ENCODE peak calls at places on chromosomes 2 and 18, in six cellular contexts. One of them, this sample, is unnamed.

GRCh38 chr2:40421643-40422297 is 30.1 kb downstream of the SLC8A1 start:
- DNase-seq in pancreas: no peak
- DNase-seq in IMR-90: peak; percentile 33
- DNase-seq in SJSA1: no peak
- DNase-seq in ovary: no peak
- DNase-seq in aorta: no peak
- DNase-seq in this sample: no peak

GRCh38 chr18:48674198-48674721 is 135.4 kb downstream of the CTIF start:
- DNase-seq in IMR-90: peak; percentile 49
- DNase-seq in aorta: no peak
- DNase-seq in pancreas: no peak
- DNase-seq in SJSA1: no peak
- DNase-seq in ovary: peak; percentile 12
- DNase-seq in this sample: no peak

GRCh38 chr2:142582317-142582716 is 295.1 kb upstream of the KYNU start:
- DNase-seq in SJSA1: no peak
- DNase-seq in IMR-90: no peak
- DNase-seq in aorta: no peak
- DNase-seq in pancreas: no peak
- DNase-seq in ovary: no peak
- DNase-seq in this sample: no peak

GRCh38 chr18:79694895-79695213 is 15.3 kb downstream of the CTDP1 start:
- DNase-seq in pancreas: no peak
- DNase-seq in aorta: peak; percentile 14
- DNase-seq in SJSA1: no peak
- DNase-seq in IMR-90: no peak
- DNase-seq in ovary: no peak
- DNase-seq in this sample: no peak

GRCh38 chr2:74461187-74462053 is 3.2 kb downstream of the WBP1 start:
- DNase-seq in SJSA1: no peak
- DNase-seq in aorta: peak; percentile 74
- DNase-seq in ovary: no peak
- DNase-seq in IMR-90: no peak
- DNase-seq in pancreas: no peak
- DNase-seq in this sample: no peak

GRCh38 chr2:239393401-239393940 is 7.3 kb downstream of the HDAC4 start:
- DNase-seq in pancreas: no peak
- DNase-seq in ovary: no peak
- DNase-seq in aorta: peak; percentile 83
- DNase-seq in IMR-90: no peak
- DNase-seq in SJSA1: no peak
- DNase-seq in this sample: no peak

GRCh38 chr2:102971661-102972060 is 209.8 kb downstream of the TMEM182 start:
- DNase-seq in aorta: no peak
- DNase-seq in IMR-90: no peak
- DNase-seq in SJSA1: no peak
- DNase-seq in ovary: no peak
- DNase-seq in pancreas: no peak
- DNase-seq in this sample: no peak

GRCh38 chr2:122451040-122451439 is 695.6 kb downstream of the TSN start:
- DNase-seq in SJSA1: no peak
- DNase-seq in ovary: no peak
- DNase-seq in aorta: no peak
- DNase-seq in pancreas: peak; percentile 16
- DNase-seq in IMR-90: peak; percentile 21
- DNase-seq in this sample: no peak

GRCh38 chr2:164054651-164055050 is 318.8 kb upstream of the FIGN start:
- DNase-seq in aorta: no peak
- DNase-seq in pancreas: no peak
- DNase-seq in SJSA1: no peak
- DNase-seq in IMR-90: no peak
- DNase-seq in ovary: no peak
- DNase-seq in this sample: no peak

GRCh38 chr2:73266061-73266891 is 18.0 kb downstream of the FBXO41 start:
- DNase-seq in IMR-90: peak; percentile 65
- DNase-seq in ovary: no peak
- DNase-seq in SJSA1: no peak
- DNase-seq in aorta: no peak
- DNase-seq in pancreas: no peak
- DNase-seq in this sample: no peak

GRCh38 chr2:15763106-15763821 is 171.6 kb downstream of the DDX1 start:
- DNase-seq in pancreas: no peak
- DNase-seq in IMR-90: no peak
- DNase-seq in aorta: peak; percentile 26
- DNase-seq in SJSA1: peak; percentile 28
- DNase-seq in ovary: no peak
- DNase-seq in this sample: no peak

GRCh38 chr2:46269545-46270273 is 27.5 kb upstream of the EPAS1 start:
- DNase-seq in SJSA1: no peak
- DNase-seq in aorta: no peak
- DNase-seq in pancreas: no peak
- DNase-seq in IMR-90: peak; percentile 31
- DNase-seq in ovary: peak; percentile 48
- DNase-seq in this sample: no peak

GRCh38 chr2:100484390-100484789 is 14.1 kb downstream of the NMS start:
- DNase-seq in aorta: no peak
- DNase-seq in pancreas: no peak
- DNase-seq in ovary: no peak
- DNase-seq in SJSA1: no peak
- DNase-seq in IMR-90: no peak
- DNase-seq in this sample: no peak

GRCh38 chr2:216404010-216404618 is 8.2 kb upstream of the SMARCAL1 start:
- DNase-seq in SJSA1: peak; percentile 55
- DNase-seq in IMR-90: peak; percentile 37
- DNase-seq in ovary: no peak
- DNase-seq in aorta: no peak
- DNase-seq in pancreas: peak; percentile 29
- DNase-seq in this sample: no peak

GRCh38 chr2:137254081-137254480 is 488.7 kb downstream of the THSD7B start:
- DNase-seq in ovary: no peak
- DNase-seq in SJSA1: no peak
- DNase-seq in IMR-90: no peak
- DNase-seq in pancreas: no peak
- DNase-seq in aorta: no peak
- DNase-seq in this sample: no peak

GRCh38 chr2:72236445-72237067 is 88.9 kb upstream of the CYP26B1 start:
- DNase-seq in pancreas: no peak
- DNase-seq in SJSA1: no peak
- DNase-seq in ovary: no peak
- DNase-seq in IMR-90: peak; percentile 75
- DNase-seq in aorta: no peak
- DNase-seq in this sample: no peak

GRCh38 chr18:38042496-38042895 is 476.9 kb upstream of the CELF4 start:
- DNase-seq in IMR-90: no peak
- DNase-seq in aorta: no peak
- DNase-seq in ovary: no peak
- DNase-seq in pancreas: no peak
- DNase-seq in SJSA1: no peak
- DNase-seq in this sample: no peak

GRCh38 chr2:67216881-67217280 is 180.3 kb upstream of the ETAA1 start:
- DNase-seq in ovary: no peak
- DNase-seq in SJSA1: no peak
- DNase-seq in IMR-90: no peak
- DNase-seq in pancreas: no peak
- DNase-seq in aorta: no peak
- DNase-seq in this sample: no peak

GRCh38 chr18:63970803-63971191 is 916 bp downstream of the SERPINB8 start:
- DNase-seq in IMR-90: peak; percentile 21
- DNase-seq in aorta: peak; percentile 83
- DNase-seq in ovary: peak; percentile 49
- DNase-seq in SJSA1: peak; percentile 80
- DNase-seq in pancreas: peak; percentile 28
- DNase-seq in this sample: no peak

GRCh38 chr2:215215637-215216036 is 77.2 kb upstream of the ABCA12 start:
- DNase-seq in ovary: no peak
- DNase-seq in SJSA1: no peak
- DNase-seq in aorta: no peak
- DNase-seq in pancreas: no peak
- DNase-seq in IMR-90: no peak
- DNase-seq in this sample: no peak

GRCh38 chr2:120231974-120232635 is 8.9 kb upstream of the TMEM185B start:
- DNase-seq in aorta: no peak
- DNase-seq in SJSA1: no peak
- DNase-seq in ovary: no peak
- DNase-seq in IMR-90: peak; percentile 50
- DNase-seq in pancreas: no peak
- DNase-seq in this sample: no peak

GRCh38 chr2:38792751-38793150 is 14.7 kb downstream of the GEMIN6 start:
- DNase-seq in pancreas: no peak
- DNase-seq in ovary: no peak
- DNase-seq in IMR-90: no peak
- DNase-seq in SJSA1: no peak
- DNase-seq in aorta: no peak
- DNase-seq in this sample: no peak

GRCh38 chr2:45278345-45279078 is 269.3 kb upstream of the SIX2 start:
- DNase-seq in aorta: no peak
- DNase-seq in ovary: no peak
- DNase-seq in SJSA1: no peak
- DNase-seq in IMR-90: peak; percentile 34
- DNase-seq in pancreas: no peak
- DNase-seq in this sample: no peak

GRCh38 chr2:223722226-223722625 is 115.2 kb downstream of the AP1S3 start:
- DNase-seq in aorta: no peak
- DNase-seq in pancreas: no peak
- DNase-seq in SJSA1: no peak
- DNase-seq in ovary: no peak
- DNase-seq in IMR-90: no peak
- DNase-seq in this sample: no peak

GRCh38 chr2:223724831-223725230 is 112.6 kb downstream of the AP1S3 start:
- DNase-seq in pancreas: no peak
- DNase-seq in aorta: no peak
- DNase-seq in IMR-90: peak; percentile 48
- DNase-seq in SJSA1: no peak
- DNase-seq in ovary: no peak
- DNase-seq in this sample: no peak

GRCh38 chr2:223725986-223726970 is 111.1 kb downstream of the AP1S3 start:
- DNase-seq in SJSA1: no peak
- DNase-seq in IMR-90: no peak
- DNase-seq in aorta: no peak
- DNase-seq in pancreas: no peak
- DNase-seq in ovary: no peak
- DNase-seq in this sample: no peak

GRCh38 chr2:223723954-223724411 is 113.4 kb downstream of the AP1S3 start:
- DNase-seq in IMR-90: no peak
- DNase-seq in SJSA1: no peak
- DNase-seq in aorta: no peak
- DNase-seq in pancreas: no peak
- DNase-seq in ovary: no peak
- DNase-seq in this sample: no peak

GRCh38 chr2:223725494-223725893 is 111.9 kb downstream of the AP1S3 start:
- DNase-seq in SJSA1: peak; percentile 92
- DNase-seq in pancreas: peak; percentile 55
- DNase-seq in ovary: peak; percentile 88
- DNase-seq in aorta: peak; percentile 95
- DNase-seq in IMR-90: peak; percentile 99
- DNase-seq in this sample: peak; percentile 10
- H3K27ac ChIP-seq in SJSA1: peak overlapping the region; percentile 67
- H3K27ac ChIP-seq in pancreas: peak overlapping the region; percentile 48
- H3K27ac ChIP-seq in ovary: peak overlapping the region; percentile 31
- H3K27ac ChIP-seq in aorta: peak overlapping the region; percentile 67
- H3K27ac ChIP-seq in IMR-90: peak overlapping the region; percentile 94
- H3K27ac ChIP-seq in this sample: peak overlapping the region; percentile 42

DNA sequence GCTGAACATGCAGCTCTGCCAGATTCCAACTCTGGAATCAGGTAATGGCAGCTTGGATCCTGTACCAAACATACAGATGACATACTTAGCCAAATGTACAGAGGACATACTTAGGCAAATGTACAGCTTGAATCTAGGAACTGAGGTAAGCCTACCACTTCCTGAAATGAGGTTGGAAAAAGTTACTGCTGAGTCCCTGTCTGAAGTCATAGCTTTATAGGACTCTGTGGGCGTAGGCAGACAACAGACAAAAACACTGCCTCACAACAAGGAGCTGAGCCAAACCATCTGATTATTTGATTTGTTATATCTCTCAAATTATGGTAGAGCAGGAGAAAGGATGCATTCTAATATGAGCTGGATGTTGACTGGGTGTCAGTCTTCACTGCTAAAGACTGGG is 290.2 kb upstream of the TCF4 start:
- DNase-seq in aorta: no peak
- DNase-seq in pancreas: no peak
- DNase-seq in SJSA1: no peak
- DNase-seq in ovary: no peak
- DNase-seq in IMR-90: peak; percentile 58
- DNase-seq in this sample: no peak
- H3K27ac ChIP-seq in aorta: no peak overlapping the region
- H3K27ac ChIP-seq in pancreas: no peak overlapping the region
- H3K27ac ChIP-seq in SJSA1: no peak overlapping the region
- H3K27ac ChIP-seq in ovary: no peak overlapping the region
- H3K27ac ChIP-seq in IMR-90: no peak overlapping the region
- H3K27ac ChIP-seq in this sample: no peak overlapping the region

DNA sequence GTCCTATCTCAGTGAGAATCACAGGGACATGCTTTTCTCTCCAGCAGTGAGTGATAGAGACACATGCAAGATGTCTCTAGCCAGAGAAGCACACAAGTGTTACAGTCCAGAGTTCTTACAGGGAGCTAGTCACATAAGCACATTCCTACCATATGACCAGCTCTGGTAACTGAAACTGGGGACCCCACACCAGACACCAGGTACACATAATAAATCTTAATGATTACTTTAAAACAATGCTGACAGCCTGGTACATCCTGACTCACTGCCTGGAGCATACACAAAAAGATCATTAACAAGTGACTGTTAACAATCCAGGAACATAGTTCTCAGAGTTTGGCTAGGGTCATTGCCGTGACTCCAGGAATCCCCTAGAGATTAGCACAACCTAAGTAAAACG is 53.6 kb downstream of the GALNT1 start:
- DNase-seq in pancreas: no peak
- DNase-seq in aorta: no peak
- DNase-seq in ovary: no peak
- DNase-seq in IMR-90: peak; percentile 86
- DNase-seq in SJSA1: peak; percentile 66
- DNase-seq in this sample: no peak
- H3K27ac ChIP-seq in pancreas: no peak overlapping the region
- H3K27ac ChIP-seq in aorta: no peak overlapping the region
- H3K27ac ChIP-seq in ovary: no peak overlapping the region
- H3K27ac ChIP-seq in IMR-90: peak overlapping the region; percentile 2
- H3K27ac ChIP-seq in SJSA1: peak overlapping the region; percentile 54
- H3K27ac ChIP-seq in this sample: no peak overlapping the region

GRCh38 chr2:95670686-95671085 is 78.9 kb downstream of the TRIM43 start:
- DNase-seq in IMR-90: no peak
- DNase-seq in pancreas: no peak
- DNase-seq in ovary: no peak
- DNase-seq in aorta: no peak
- DNase-seq in SJSA1: no peak
- DNase-seq in this sample: no peak

GRCh38 chr2:95670167-95670566 is 78.4 kb downstream of the TRIM43 start:
- DNase-seq in IMR-90: peak; percentile 70
- DNase-seq in SJSA1: no peak
- DNase-seq in aorta: no peak
- DNase-seq in ovary: no peak
- DNase-seq in pancreas: no peak
- DNase-seq in this sample: no peak

GRCh38 chr2:95674186-95674585 is 82.4 kb downstream of the TRIM43 start:
- DNase-seq in SJSA1: no peak
- DNase-seq in ovary: no peak
- DNase-seq in pancreas: no peak
- DNase-seq in aorta: no peak
- DNase-seq in IMR-90: no peak
- DNase-seq in this sample: no peak

GRCh38 chr2:95667480-95667879 is 75.7 kb downstream of the TRIM43 start:
- DNase-seq in aorta: no peak
- DNase-seq in pancreas: no peak
- DNase-seq in IMR-90: no peak
- DNase-seq in SJSA1: no peak
- DNase-seq in ovary: no peak
- DNase-seq in this sample: no peak

GRCh38 chr2:95669441-95669994 is 77.7 kb downstream of the TRIM43 start:
- DNase-seq in pancreas: no peak
- DNase-seq in aorta: no peak
- DNase-seq in SJSA1: no peak
- DNase-seq in IMR-90: peak; percentile 15
- DNase-seq in ovary: no peak
- DNase-seq in this sample: no peak
- H3K27ac ChIP-seq in pancreas: no peak overlapping the region
- H3K27ac ChIP-seq in aorta: no peak overlapping the region
- H3K27ac ChIP-seq in SJSA1: no peak overlapping the region
- H3K27ac ChIP-seq in IMR-90: no peak overlapping the region
- H3K27ac ChIP-seq in ovary: no peak overlapping the region
- H3K27ac ChIP-seq in this sample: no peak overlapping the region

This sample was measured in caudate nucleus.